ENCODE peak calls at places on chromosomes 5 and 9, in six cellular contexts. L is effector memory CD4-positive, alpha-beta T cell; T is aorta; V is cardiac muscle cell; B is GM23248; Y is kidney. A is an unnamed sample. For H3K9me3, the result is how much of the 10 kb centered on the place peaks cover.

GRCh38 chr5:124111886-124112285 is 599.9 kb downstream of the CSNK1G3 start:
- DNase-seq in L (no peak), T (no peak), V (no peak), B (peak), Y (no peak), A (no peak)

GRCh38 chr5:141747152-141747640 is 65.2 kb upstream of the ARAP3 start:
- DNase-seq in L (no peak), T (peak), V (peak), B (peak), Y (peak), A (peak)

GRCh38 chr5:74054139-74054538 is 428.1 kb downstream of the ARHGEF28 start:
- DNase-seq in L (no peak), T (no peak), V (no peak), B (no peak), Y (no peak), A (no peak)

GRCh38 chr5:1080414-1080813 is 31.4 kb downstream of the SLC12A7 start:
- DNase-seq in L (no peak), T (no peak), V (no peak), B (no peak), Y (no peak), A (no peak)

GRCh38 chr9:88523056-88523455 is 11.9 kb upstream of the NXNL2 start:
- DNase-seq in L (no peak), T (no peak), V (no peak), B (peak), Y (peak), A (no peak)

GRCh38 chr9:89969881-89970639 is 365.2 kb downstream of the GADD45G start:
- DNase-seq in L (no peak), T (no peak), V (no peak), B (peak), Y (no peak), A (no peak)

GRCh38 chr9:123283048-123283408 is 14.6 kb upstream of the STRBP start:
- DNase-seq in L (no peak), T (no peak), V (no peak), B (no peak), Y (no peak), A (no peak)

GRCh38 chr5:90119531-90119940 is 290.0 kb downstream of the CETN3 start:
- DNase-seq in L (no peak), T (no peak), V (no peak), B (no peak), Y (no peak), A (no peak)

GRCh38 chr5:154834045-154834444 is 16.4 kb downstream of the FAXDC2 start:
- DNase-seq in L (no peak), T (no peak), V (no peak), B (no peak), Y (no peak), A (no peak)

GRCh38 chr9:37408933-37409710 is 13.4 kb upstream of the GRHPR start:
- DNase-seq in L (peak), T (peak), V (no peak), B (no peak), Y (peak), A (no peak)

GRCh38 chr5:149313151-149313841 is 32.0 kb upstream of the GRPEL2 start:
- DNase-seq in L (no peak), T (no peak), V (no peak), B (no peak), Y (no peak), A (no peak)

GRCh38 chr9:123176230-123176629 is 92.2 kb downstream of the STRBP start:
- DNase-seq in L (no peak), T (no peak), V (no peak), B (peak), Y (no peak), A (no peak)

GRCh38 chr9:84169240-84169639 is 171.3 kb downstream of the SLC28A3 start:
- DNase-seq in L (no peak), T (no peak), V (no peak), B (peak), Y (no peak), A (no peak)

GRCh38 chr5:15718411-15719178 is 218.6 kb downstream of the FBXL7 start:
- DNase-seq in L (no peak), T (no peak), V (no peak), B (no peak), Y (no peak), A (no peak)

GRCh38 chr9:131447148-131447547 is 53.3 kb downstream of the PRRC2B start:
- DNase-seq in L (no peak), T (no peak), V (no peak), B (peak), Y (no peak), A (no peak)

GRCh38 chr9:138103111-138103823 is 225.7 kb downstream of the CACNA1B start:
- DNase-seq in L (no peak), T (no peak), V (no peak), B (no peak), Y (peak), A (no peak)

GRCh38 chr9:91768977-91769916 is 180.8 kb downstream of the ROR2 start:
- DNase-seq in L (no peak), T (no peak), V (no peak), B (no peak), Y (no peak), A (no peak)

DNA sequence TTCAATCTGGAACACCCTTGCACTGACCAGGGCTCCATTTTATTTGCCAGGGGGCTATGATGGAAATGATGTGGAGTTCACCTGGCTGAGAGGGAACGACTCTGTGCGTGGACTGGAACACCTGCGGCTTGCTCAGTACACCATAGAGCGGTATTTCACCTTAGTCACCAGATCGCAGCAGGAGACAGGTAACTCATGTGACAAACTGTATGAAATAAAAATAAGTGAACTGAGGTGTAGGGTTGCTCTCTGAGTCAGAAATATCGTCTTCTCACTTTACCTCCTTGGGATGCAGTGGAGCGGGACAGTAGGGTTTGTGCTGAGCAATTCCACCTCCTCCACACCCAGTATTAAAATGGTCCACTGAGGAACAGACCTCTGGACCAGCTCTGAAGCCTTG is 22.1 kb downstream of the GABRP start:
- DNase-seq in L (no peak), T (no peak), V (no peak), B (no peak), Y (no peak), A (no peak)
- H3K27ac ChIP-seq in L (no peak), T (no peak), V (no peak), B (no peak), Y (no peak), A (no peak)

GRCh38 chr5:139243425-139243965 is 45.3 kb upstream of the SIL1 start:
- DNase-seq in L (no peak), T (no peak), V (no peak), B (no peak), Y (no peak), A (no peak)

GRCh38 chr5:139236479-139236878 is 38.3 kb upstream of the SIL1 start:
- DNase-seq in L (no peak), T (no peak), V (no peak), B (no peak), Y (no peak), A (no peak)

GRCh38 chr5:139246394-139246793 is 47.1 kb upstream of the MATR3 start:
- DNase-seq in L (no peak), T (peak), V (no peak), B (peak), Y (no peak), A (peak)

GRCh38 chr5:139245637-139246335 is 47.6 kb upstream of the SIL1 start:
- DNase-seq in L (no peak), T (no peak), V (no peak), B (no peak), Y (no peak), A (no peak)

GRCh38 chr5:139241139-139241538 is 43.0 kb upstream of the SIL1 start:
- DNase-seq in L (no peak), T (no peak), V (no peak), B (no peak), Y (no peak), A (no peak)
- H3K9me3 ChIP-seq in L (under half), T (under half), V (under half), B (under half), Y (under half), A (under half)

DNA sequence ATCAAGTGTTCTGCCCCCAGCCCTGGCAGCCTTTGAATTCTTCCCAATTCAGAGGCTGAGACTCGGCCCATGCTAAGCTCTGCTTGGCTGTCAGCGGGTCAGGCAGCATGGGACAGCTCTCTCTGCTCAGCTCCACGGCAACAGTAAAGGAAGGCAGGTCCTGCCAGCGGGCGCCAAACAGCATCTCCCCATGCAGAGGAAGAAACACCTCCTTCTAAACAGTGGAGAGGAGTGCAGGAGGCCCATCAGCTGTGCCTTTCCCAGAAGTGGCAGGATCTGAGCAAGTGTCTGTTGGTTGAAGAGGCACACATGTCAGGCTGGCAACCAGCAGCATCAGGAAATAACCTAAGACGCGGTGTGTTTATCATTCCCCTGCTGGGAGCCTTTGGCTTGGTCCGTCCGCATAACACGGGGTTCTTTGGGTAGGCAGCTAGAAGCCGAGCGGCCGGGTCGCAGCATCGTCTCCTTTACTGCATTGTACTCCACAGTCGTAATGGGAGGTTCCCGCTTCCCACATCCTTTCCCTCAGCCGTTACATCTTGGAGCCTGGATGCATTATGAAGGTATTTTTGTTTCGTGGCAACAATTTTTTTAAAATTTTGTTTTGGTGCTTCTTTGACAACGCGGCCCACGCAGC is 42.7 kb upstream of the NCS1 start:
- DNase-seq in L (peak), T (no peak), V (no peak), B (no peak), Y (peak), A (no peak)
- H3K4me3 ChIP-seq in L (peak), T (no peak), V (no peak), B (no peak), Y (no peak), A (no peak)

DNA sequence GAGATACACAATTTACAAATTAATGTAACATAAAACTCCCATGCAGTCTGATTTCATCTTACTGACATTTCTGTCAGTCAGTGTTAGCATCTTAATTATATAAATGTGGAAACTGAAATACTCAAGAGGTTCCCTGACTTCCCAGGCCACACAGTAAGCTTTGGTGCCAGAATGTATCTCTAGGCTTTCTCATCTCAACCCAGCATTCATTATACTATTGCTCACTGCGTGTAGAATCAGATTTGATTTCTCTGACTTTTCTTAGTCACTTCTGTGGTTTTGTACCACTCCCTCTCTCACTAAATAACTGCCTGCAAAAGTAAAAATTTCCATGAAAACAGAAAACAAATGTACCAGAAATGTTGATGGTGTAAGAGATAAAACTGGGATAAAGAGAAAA is 31.7 kb upstream of the CDKN2B start:
- DNase-seq in L (no peak), T (no peak), V (no peak), B (peak), Y (no peak), A (no peak)
- H3K27ac ChIP-seq in L (no peak), T (no peak), V (no peak), B (peak), Y (no peak), A (no peak)

A was measured in psoas muscle.